ENCODE peak calls at places on chromosome X, in six cellular contexts. C is neural crest cell, W is iris pigment epithelial cell, H is NCI-H2029 treated with DMSO at 0.1 percent for 48 hours, S is neural progenitor cell, T is smooth muscle cell of the brain vasculature. X is an unnamed sample.

GRCh38 chrX:12210196-12210815 is 72.0 kb downstream of the FRMPD4 start:
- DNase-seq in C (no peak), W (peak; percentile 18), H (no peak), S (no peak), T (no peak), X (no peak)

GRCh38 chrX:101759000-101759399 is 99.3 kb upstream of the ARMCX2 start:
- DNase-seq in C (peak; percentile 12), W (peak; percentile 43), H (no peak), S (peak; percentile 75), T (peak; percentile 23), X (no peak)

GRCh38 chrX:70478521-70478920 is 33.9 kb downstream of the DLG3 start:
- DNase-seq in C (no peak), W (no peak), H (no peak), S (no peak), T (no peak), X (no peak)

GRCh38 chrX:153900806-153901752 is 3.4 kb upstream of the AVPR2 start:
- DNase-seq in C (no peak), W (peak; percentile 90), H (no peak), S (peak; percentile 35), T (no peak), X (no peak)

GRCh38 chrX:121307441-121307840 is 260.0 kb downstream of the GLUD2 start:
- DNase-seq in C (no peak), W (peak; percentile 0), H (no peak), S (no peak), T (no peak), X (no peak)

GRCh38 chrX:45747905-45748304 is 547.2 kb upstream of the DIPK2B start:
- DNase-seq in C (no peak), W (peak; percentile 12), H (no peak), S (no peak), T (no peak), X (no peak)

GRCh38 chrX:70979136-70979762 is 48.4 kb upstream of the SLC7A3 start:
- DNase-seq in C (no peak), W (peak; percentile 60), H (no peak), S (peak; percentile 50), T (no peak), X (no peak)

GRCh38 chrX:132612990-132613564 is 124.2 kb upstream of the MBNL3 start:
- DNase-seq in C (peak; percentile 50), W (peak; percentile 34), H (peak; percentile 32), S (peak; percentile 58), T (no peak), X (peak; percentile 7)

GRCh38 chrX:37314526-37314925 is 34.6 kb upstream of the PRRG1 start:
- DNase-seq in C (no peak), W (peak; percentile 74), H (no peak), S (no peak), T (no peak), X (no peak)

GRCh38 chrX:118764122-118764521 is 36.7 kb downstream of the IL13RA1 start:
- DNase-seq in C (no peak), W (no peak), H (no peak), S (no peak), T (no peak), X (no peak)

GRCh38 chrX:14528629-14529287 is 578 bp upstream of the GLRA2 start:
- DNase-seq in C (peak; percentile 72), W (peak; percentile 28), H (no peak), S (peak; percentile 71), T (peak; percentile 2), X (peak; percentile 21)

GRCh38 chrX:134692990-134693389 is 34.7 kb upstream of the PLAC1 start:
- DNase-seq in C (no peak), W (peak; percentile 54), H (no peak), S (no peak), T (no peak), X (no peak)

GRCh38 chrX:20267924-20268701 is 1.4 kb upstream of the RPS6KA3 start:
- DNase-seq in C (peak; percentile 6), W (peak; percentile 43), H (no peak), S (peak; percentile 61), T (no peak), X (peak; percentile 12)

GRCh38 chrX:15497865-15498264 is 2.7 kb upstream of the BMX start:
- DNase-seq in C (peak; percentile 76), W (peak; percentile 36), H (no peak), S (peak; percentile 78), T (no peak), X (no peak)

GRCh38 chrX:38249965-38250364 is 29.3 kb upstream of the SRPX start:
- DNase-seq in C (no peak), W (no peak), H (no peak), S (no peak), T (no peak), X (no peak)

GRCh38 chrX:18681996-18682395 is 10.1 kb upstream of the RS1 start:
- DNase-seq in C (no peak), W (no peak), H (no peak), S (no peak), T (no peak), X (no peak)

GRCh38 chrX:144791298-144791697 is 456.0 kb upstream of the SPANXN1 start:
- DNase-seq in C (no peak), W (peak; percentile 4), H (no peak), S (peak; percentile 45), T (no peak), X (no peak)

GRCh38 chrX:29948653-29949052 is 266.7 kb upstream of the MAGEB2 start:
- DNase-seq in C (no peak), W (peak; percentile 70), H (no peak), S (no peak), T (no peak), X (no peak)

GRCh38 chrX:120468825-120469525 is at the start of gene LAMP2:
- DNase-seq in C (peak; percentile 62), W (peak; percentile 91), H (peak; percentile 37), S (peak; percentile 94), T (peak; percentile 64), X (peak; percentile 85)

GRCh38 chrX:115259238-115259875 is 25.5 kb upstream of the LRCH2 start:
- DNase-seq in C (no peak), W (no peak), H (no peak), S (no peak), T (no peak), X (no peak)

GRCh38 chrX:132425744-132426318 is 63.0 kb downstream of the MBNL3 start:
- DNase-seq in C (no peak), W (no peak), H (no peak), S (no peak), T (no peak), X (no peak)

GRCh38 chrX:117093319-117093718 is 630.5 kb upstream of the CT83 start:
- DNase-seq in C (no peak), W (no peak), H (no peak), S (no peak), T (no peak), X (no peak)

GRCh38 chrX:118654331-118654730 is 73.1 kb upstream of the IL13RA1 start:
- DNase-seq in C (no peak), W (no peak), H (no peak), S (no peak), T (no peak), X (no peak)

GRCh38 chrX:124194903-124195302 is 137.6 kb upstream of the TEX13D start:
- DNase-seq in C (no peak), W (no peak), H (no peak), S (no peak), T (no peak), X (no peak)

GRCh38 chrX:49761481-49761880 is 65.7 kb upstream of the PAGE1 start:
- DNase-seq in C (no peak), W (peak; percentile 18), H (no peak), S (peak; percentile 24), T (no peak), X (no peak)

GRCh38 chrX:71118985-71119535 is 664 bp downstream of the MED12 start:
- DNase-seq in C (no peak), W (no peak), H (no peak), S (no peak), T (no peak), X (no peak)

GRCh38 chrX:154710309-154710708 is 40.6 kb downstream of the GAB3 start:
- DNase-seq in C (no peak), W (no peak), H (no peak), S (peak; percentile 4), T (no peak), X (no peak)

GRCh38 chrX:6660567-6661252 is 125.8 kb upstream of the VCX3A start:
- DNase-seq in C (no peak), W (no peak), H (no peak), S (no peak), T (no peak), X (no peak)

GRCh38 chrX:105738162-105738561 is 84.2 kb upstream of the NRK start:
- DNase-seq in C (no peak), W (no peak), H (no peak), S (no peak), T (no peak), X (no peak)